ENCODE peak calls at places on chromosomes 4 and X, in nine cellular contexts. B is BJ, F is choroid plexus epithelial cell, D is AG04450, Z is uterus, O is Caco-2, W is AG09309, Y is cardiac fibroblast, V is epithelial cell of esophagus. R is an unnamed sample.

GRCh38 chr4:140367738-140368137 is 5.7 kb upstream of the SCOC start:
- DNase-seq in O (no peak), B (no peak), W (no peak), Z (no peak), V (peak), Y (peak), D (peak), F (peak), R (no peak)

GRCh38 chr4:73740353-73740778 is at the start of gene CXCL8:
- DNase-seq in Z (peak), O (no peak), Y (peak), F (peak), W (peak), D (peak), B (no peak), V (peak), R (peak)

GRCh38 chrX:100687546-100687945 is 43.5 kb downstream of the SRPX2 start:
- DNase-seq in O (no peak), B (no peak), W (no peak), F (no peak), V (no peak), D (no peak), Y (no peak), Z (no peak), R (no peak)

GRCh38 chr4:174037631-174038030 is 245.8 kb downstream of the FBXO8 start:
- DNase-seq in D (no peak), F (no peak), Z (no peak), W (no peak), O (peak), Y (no peak), V (no peak), B (no peak), R (no peak)

GRCh38 chr4:11722218-11722617 is 293.5 kb upstream of the HS3ST1 start:
- DNase-seq in Z (no peak), F (no peak), Y (no peak), D (no peak), W (no peak), B (no peak), O (no peak), V (no peak), R (no peak)

GRCh38 chrX:155027509-155028066 is 944 bp downstream of the FUNDC2 start:
- DNase-seq in Y (peak), B (no peak), F (peak), W (peak), V (peak), Z (peak), O (no peak), D (no peak), R (peak)

GRCh38 chrX:133323450-133323849 is 91.8 kb downstream of the GPC4 start:
- DNase-seq in Z (no peak), V (peak), D (no peak), B (no peak), O (no peak), W (no peak), Y (no peak), F (no peak), R (no peak)

GRCh38 chr4:7769936-7770674 is 169.6 kb downstream of the AFAP1 start:
- DNase-seq in Y (peak), V (peak), Z (no peak), B (no peak), O (peak), W (no peak), D (no peak), F (peak), R (peak)

GRCh38 chrX:12910851-12911461 is 4.5 kb downstream of the TLR8 start:
- DNase-seq in Y (peak), B (no peak), O (no peak), F (no peak), D (no peak), Z (no peak), W (no peak), V (no peak), R (no peak)

GRCh38 chrX:25003066-25003849 is 12.5 kb downstream of the ARX start:
- DNase-seq in D (no peak), W (no peak), B (no peak), Y (no peak), Z (no peak), O (no peak), F (no peak), V (peak), R (no peak)

GRCh38 chr4:187491421-187491820 is 504.1 kb upstream of the ZFP42 start:
- DNase-seq in V (peak), O (no peak), F (no peak), Y (no peak), D (no peak), W (no peak), B (no peak), Z (no peak), R (no peak)

GRCh38 chr4:172962564-172963353 is 205.9 kb upstream of the GALNT7 start:
- DNase-seq in Z (peak), O (no peak), W (peak), B (peak), F (peak), V (peak), Y (no peak), D (peak), R (peak)

GRCh38 chr4:157220026-157220881 is at the start of gene GRIA2:
- DNase-seq in Y (peak), O (peak), D (no peak), Z (peak), B (no peak), F (peak), W (peak), V (peak), R (peak)

GRCh38 chrX:1378306-1378758 is 13.6 kb downstream of the SLC25A6 start:
- DNase-seq in Z (no peak), F (no peak), O (no peak), Y (no peak), V (no peak), B (no peak), D (no peak), W (no peak), R (no peak)

GRCh38 chr4:2761035-2761923 is 5.1 kb upstream of the TNIP2 start:
- DNase-seq in D (no peak), W (no peak), Z (no peak), V (peak), Y (no peak), B (no peak), O (peak), F (peak), R (no peak)

GRCh38 chrX:131572372-131573014 is 28.6 kb downstream of the OR13H1 start:
- DNase-seq in W (no peak), O (peak), Y (no peak), Z (no peak), V (no peak), F (no peak), D (no peak), B (no peak), R (peak)

GRCh38 chr4:147640331-147640730 is 23.1 kb downstream of the TMEM184C start:
- DNase-seq in F (no peak), O (no peak), Y (no peak), Z (no peak), W (peak), D (no peak), B (no peak), V (no peak), R (no peak)

GRCh38 chr4:78560296-78560963 is 8.9 kb downstream of the ANXA3 start:
- DNase-seq in F (peak), Y (peak), V (peak), W (no peak), O (peak), Z (no peak), B (peak), D (peak), R (peak)

GRCh38 chr4:21656832-21657231 is 291.7 kb downstream of the KCNIP4 start:
- DNase-seq in F (peak), O (no peak), Z (no peak), V (peak), B (peak), D (no peak), W (no peak), Y (peak), R (peak)

GRCh38 chr4:99405433-99406115 is 29.6 kb downstream of the ADH7 start:
- DNase-seq in W (no peak), Y (peak), O (peak), V (peak), D (peak), Z (peak), F (peak), B (no peak), R (peak)

GRCh38 chr4:182348947-182349346 is 105.7 kb downstream of the TENM3 start:
- DNase-seq in Y (no peak), V (no peak), O (no peak), D (no peak), Z (no peak), W (no peak), B (no peak), F (peak), R (no peak)
- H3K4me3 ChIP-seq in Y (no peak), V (no peak), O (no peak), D (no peak), Z (no peak), W (no peak), B (no peak), F (no peak), R (no peak)

GRCh38 chr4:15542795-15543194 is 73.1 kb downstream of the CC2D2A start:
- DNase-seq in B (no peak), D (no peak), F (no peak), Z (no peak), W (no peak), O (no peak), V (no peak), Y (no peak), R (no peak)
- TF ChIP-seq CTCF in B (no peak), D (no peak), F (no peak), Z (no peak), W (no peak), O (no peak), V (no peak), Y (no peak), R (no peak)

GRCh38 chr4:125317526-125317880 is 2.7 kb downstream of the FAT4 start:
- DNase-seq in Z (peak), F (peak), Y (peak), V (peak), B (no peak), D (no peak), W (no peak), O (no peak), R (peak)

GRCh38 chr4:125315571-125316390 is 1.0 kb downstream of the FAT4 start:
- DNase-seq in Y (peak), Z (peak), W (no peak), D (no peak), O (peak), V (peak), F (peak), B (no peak), R (peak)

GRCh38 chr4:125316781-125317525 is 2.2 kb downstream of the FAT4 start:
- DNase-seq in W (no peak), O (no peak), F (peak), D (no peak), Y (peak), V (peak), B (no peak), Z (peak), R (peak)

GRCh38 chr4:125314676-125315570 is at the start of gene FAT4:
- DNase-seq in Y (peak), B (peak), V (peak), W (peak), O (peak), D (peak), Z (peak), F (peak), R (peak)

DNA sequence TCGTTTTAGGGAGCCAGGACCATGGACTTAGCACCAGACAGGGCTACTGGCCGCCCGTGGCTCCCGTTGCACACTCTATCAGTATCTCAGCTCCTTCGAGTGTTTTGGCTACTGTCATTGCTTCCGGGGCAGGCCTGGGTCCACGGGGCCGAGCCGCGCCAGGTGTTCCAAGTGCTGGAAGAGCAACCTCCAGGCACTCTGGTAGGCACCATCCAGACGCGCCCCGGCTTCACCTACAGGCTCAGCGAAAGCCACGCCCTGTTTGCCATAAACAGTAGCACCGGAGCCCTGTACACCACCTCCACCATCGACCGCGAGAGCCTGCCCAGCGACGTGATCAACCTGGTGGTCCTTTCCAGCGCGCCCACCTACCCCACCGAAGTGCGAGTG is 1.6 kb downstream of the FAT4 start:
- DNase-seq in D (no peak), W (no peak), B (no peak), V (peak), F (peak), O (no peak), Z (peak), Y (no peak), R (no peak)
- H3K4me3 ChIP-seq in D (peak), W (peak), B (peak), V (peak), F (peak), O (no peak), Z (peak), Y (peak), R (peak)

GRCh38 chr4:66688674-66689073 is 856.6 kb downstream of the CENPC start:
- DNase-seq in F (peak), Y (peak), D (no peak), V (peak), Z (no peak), O (no peak), W (peak), B (no peak), R (no peak)
- TF ChIP-seq CTCF in F (peak), Y (peak), D (no peak), V (peak), Z (no peak), O (peak), W (peak), B (peak), R (no peak)

DNA sequence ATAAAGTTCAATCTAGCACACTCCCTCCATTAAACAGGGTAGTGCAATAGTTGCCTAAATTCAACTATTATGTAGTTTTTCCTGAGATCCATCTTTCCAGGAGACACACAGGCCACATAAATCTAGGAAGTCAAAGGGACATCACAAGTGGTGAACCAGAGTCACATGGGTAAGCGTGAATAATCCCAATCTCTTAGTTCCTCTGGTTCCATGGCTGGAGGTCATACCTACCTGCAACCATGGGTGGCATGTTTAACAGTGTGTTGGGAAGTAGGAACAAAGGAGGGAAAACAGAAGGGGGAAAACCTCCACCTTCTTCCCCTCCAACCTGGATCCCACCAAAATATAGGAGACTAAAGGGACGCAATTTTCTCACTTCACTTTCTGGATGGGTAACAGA is 2651.6 kb downstream of the ARAP2 start:
- DNase-seq in Z (no peak), W (no peak), B (no peak), D (no peak), F (peak), Y (no peak), V (peak), O (no peak), R (no peak)
- H3K4me3 ChIP-seq in Z (no peak), W (no peak), B (no peak), D (no peak), F (no peak), Y (no peak), V (no peak), O (no peak), R (no peak)

GRCh38 chrX:136585960-136586359 is 53.9 kb downstream of the VGLL1 start:
- DNase-seq in Z (no peak), F (no peak), O (no peak), B (no peak), V (no peak), D (no peak), Y (no peak), W (no peak), R (no peak)

GRCh38 chrX:136584545-136584944 is 52.5 kb downstream of the VGLL1 start:
- DNase-seq in V (no peak), W (no peak), B (no peak), O (no peak), Y (no peak), Z (no peak), D (no peak), F (no peak), R (no peak)

GRCh38 chrX:136582624-136583023 is 50.6 kb downstream of the VGLL1 start:
- DNase-seq in W (no peak), D (no peak), B (no peak), Z (no peak), V (peak), O (no peak), F (no peak), Y (no peak), R (no peak)

GRCh38 chrX:136577562-136577961 is 45.5 kb downstream of the VGLL1 start:
- DNase-seq in W (no peak), Y (peak), D (peak), O (peak), Z (peak), B (no peak), F (peak), V (peak), R (peak)

DNA sequence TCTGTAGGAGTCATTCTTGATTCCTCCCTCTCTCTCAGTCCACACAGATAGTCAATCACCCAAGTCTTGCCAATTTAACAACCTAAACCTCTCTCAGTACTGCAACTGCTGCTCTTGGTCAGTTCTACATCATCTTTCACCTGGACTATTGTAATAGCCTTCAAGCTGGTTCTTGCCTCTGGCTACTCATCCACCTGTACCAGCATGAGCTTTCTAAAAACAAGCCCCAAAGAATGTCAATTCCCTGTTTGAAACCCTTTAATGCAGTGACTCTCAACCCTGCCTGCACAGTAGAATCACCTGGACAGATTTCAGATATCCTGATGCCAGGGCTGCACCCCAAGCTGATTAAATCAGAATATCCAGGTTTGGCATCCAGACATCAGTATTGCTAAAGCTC is 48.3 kb downstream of the VGLL1 start:
- DNase-seq in D (no peak), Y (no peak), V (no peak), F (no peak), Z (no peak), B (no peak), O (no peak), W (no peak), R (no peak)
- TF ChIP-seq CTCF in D (no peak), Y (no peak), V (no peak), F (no peak), Z (no peak), B (no peak), O (no peak), W (no peak), R (no peak)

DNA sequence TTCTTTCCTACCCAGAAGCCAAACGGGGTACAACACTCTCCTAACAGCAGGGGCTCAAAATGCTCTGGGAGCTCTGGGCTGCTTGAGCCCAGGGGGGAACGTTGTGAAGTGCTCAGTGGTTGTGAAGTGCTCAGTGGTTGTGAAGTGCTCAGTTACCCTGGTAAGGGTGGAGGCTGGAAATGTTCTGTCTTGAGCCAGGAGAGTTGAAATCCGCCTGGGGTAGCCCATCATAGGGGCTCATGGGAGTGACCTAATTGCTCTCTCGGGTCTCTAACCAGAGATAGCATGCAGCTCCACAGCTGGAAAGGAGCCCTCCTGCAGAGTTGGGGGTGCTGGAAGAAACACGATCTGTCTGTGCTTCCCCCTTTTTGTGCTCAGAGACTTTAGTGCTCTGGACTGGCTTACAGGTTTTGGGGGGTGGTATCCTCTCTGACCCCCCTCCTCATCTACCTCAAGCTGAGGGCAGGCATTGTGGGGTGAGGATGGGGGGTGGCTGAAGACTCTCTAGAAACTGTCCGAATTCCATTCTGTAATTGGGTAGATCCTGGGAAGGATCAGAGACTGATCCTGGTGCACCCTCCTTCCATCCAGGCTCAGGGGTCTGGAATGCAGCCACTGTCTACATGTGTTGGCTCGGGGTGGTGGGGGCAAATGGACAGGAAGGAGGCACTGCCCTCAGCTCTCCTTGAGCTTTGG is 2.7 kb downstream of the EFNB1 start:
- DNase-seq in O (no peak), Y (no peak), W (no peak), D (no peak), F (no peak), B (no peak), V (no peak), Z (no peak), R (no peak)
- H3K4me3 ChIP-seq in O (no peak), Y (peak), W (peak), D (peak), F (peak), B (peak), V (peak), Z (no peak), R (peak)

GRCh38 chr4:152385551-152385950 is 150.3 kb downstream of the FBXW7 start:
- DNase-seq in B (no peak), W (no peak), O (no peak), Z (no peak), Y (peak), F (peak), D (no peak), V (peak), R (no peak)
- TF ChIP-seq CTCF in B (peak), W (peak), O (peak), Z (peak), Y (peak), F (peak), D (peak), V (peak), R (peak)

DNA sequence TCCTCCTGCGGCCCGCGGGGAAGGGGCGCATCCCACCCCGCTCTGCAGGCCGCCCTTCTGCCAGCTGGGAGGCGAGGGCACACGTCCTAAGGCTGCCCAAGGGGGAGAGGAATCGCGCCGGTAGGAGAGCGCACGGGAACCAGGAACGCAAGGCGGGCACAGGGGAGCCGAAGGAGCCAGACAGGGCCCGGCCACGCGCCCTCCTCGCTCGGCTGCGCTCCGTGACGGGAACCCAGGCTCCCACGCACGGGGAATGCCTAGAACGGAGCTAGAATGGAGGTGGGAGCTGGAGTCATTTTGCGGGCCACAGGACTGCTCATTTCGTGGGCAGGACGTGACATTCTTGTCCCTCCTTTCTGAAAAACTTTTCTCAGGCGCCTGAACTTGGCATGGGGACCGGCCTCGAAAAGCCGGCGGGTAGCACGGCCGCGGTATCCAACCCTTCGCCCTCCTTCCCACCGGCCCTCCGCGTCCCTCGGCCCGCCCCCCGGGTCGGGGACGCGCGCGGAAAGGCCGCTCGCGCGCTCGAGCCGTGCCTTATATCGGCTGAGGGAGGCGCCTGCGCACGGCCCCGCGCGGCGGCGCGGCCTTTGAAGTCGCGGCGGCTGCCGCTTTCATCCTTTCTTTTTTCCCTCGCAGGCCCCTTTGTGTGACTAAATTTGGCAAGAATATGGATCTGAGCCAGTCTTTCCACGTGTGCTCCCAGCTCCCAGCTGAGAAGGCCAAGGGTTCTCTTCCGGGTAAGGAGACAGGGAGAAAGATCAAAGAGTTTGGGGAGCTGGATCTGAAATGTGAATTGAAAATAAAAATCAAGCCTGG is 4.3 kb upstream of the LEF1 start:
- DNase-seq in W (no peak), B (no peak), O (peak), V (peak), Y (peak), F (peak), D (no peak), Z (peak), R (peak)
- H3K4me3 ChIP-seq in W (peak), B (peak), O (peak), V (peak), Y (peak), F (peak), D (peak), Z (peak), R (peak)